ENCODE peak calls at places on chromosome 17, in six cellular contexts. X, M, B, I, C and R are unnamed samples.
A peak's percentile ranks its signal among the peaks of the same experiment; 100 is the strongest.

GRCh38 chr17:64091116-64091515 is 38.8 kb downstream of the ERN1 start:
- DNase-seq in X (no peak), M (peak; percentile 28), B (no peak), I (no peak), C (no peak), R (no peak)

GRCh38 chr17:51850206-51850605 is 308.3 kb downstream of the CA10 start:
- DNase-seq in X (peak; percentile 46), M (no peak), B (no peak), I (no peak), C (no peak), R (no peak)

GRCh38 chr17:33266611-33267010 is 26.5 kb downstream of the ASIC2 start:
- DNase-seq in X (no peak), M (no peak), B (no peak), I (no peak), C (no peak), R (no peak)

GRCh38 chr17:81335388-81336157 is 40.5 kb upstream of the SLC38A10 start:
- DNase-seq in X (no peak), M (no peak), B (peak; percentile 65), I (no peak), C (no peak), R (no peak)

GRCh38 chr17:2215616-2216364 is 87.8 kb downstream of the SMG6 start:
- DNase-seq in X (peak; percentile 61), M (peak; percentile 97), B (peak; percentile 74), I (peak; percentile 53), C (peak; percentile 47), R (no peak)

GRCh38 chr17:63911657-63912100 is 621 bp upstream of the CSHL1 start:
- DNase-seq in X (peak; percentile 41), M (peak; percentile 19), B (no peak), I (peak; percentile 50), C (peak; percentile 55), R (peak; percentile 21)

GRCh38 chr17:63635787-63636186 is 13.6 kb downstream of the MAP3K3 start:
- DNase-seq in X (no peak), M (no peak), B (no peak), I (no peak), C (no peak), R (no peak)

GRCh38 chr17:81535480-81536298 is 7.5 kb downstream of the FSCN2 start:
- DNase-seq in X (no peak), M (no peak), B (no peak), I (no peak), C (no peak), R (no peak)

GRCh38 chr17:30551666-30552339 is 74.6 kb downstream of the GOSR1 start:
- DNase-seq in X (no peak), M (no peak), B (no peak), I (no peak), C (no peak), R (no peak)

GRCh38 chr17:52828621-52829020 is 670.1 kb upstream of the CA10 start:
- DNase-seq in X (no peak), M (no peak), B (no peak), I (no peak), C (no peak), R (no peak)

GRCh38 chr17:77481476-77482374 is 341.0 kb downstream of the SEC14L1 start:
- DNase-seq in X (no peak), M (no peak), B (no peak), I (no peak), C (no peak), R (no peak)

GRCh38 chr17:44004761-44005526 is 522 bp downstream of the NAGS start:
- DNase-seq in X (peak; percentile 36), M (no peak), B (no peak), I (no peak), C (peak; percentile 31), R (no peak)

GRCh38 chr17:60887607-60888028 is 210.0 kb downstream of the BCAS3 start:
- DNase-seq in X (peak; percentile 4), M (no peak), B (no peak), I (no peak), C (no peak), R (no peak)

GRCh38 chr17:72604518-72604917 is 483.7 kb downstream of the SOX9 start:
- DNase-seq in X (no peak), M (no peak), B (no peak), I (no peak), C (no peak), R (no peak)

GRCh38 chr17:48671697-48672171 is 45.6 kb upstream of the HOXB9 start:
- DNase-seq in X (peak; percentile 74), M (peak; percentile 79), B (peak; percentile 61), I (peak; percentile 49), C (peak; percentile 86), R (peak; percentile 33)

GRCh38 chr17:79042421-79043190 is 18.6 kb downstream of the C1QTNF1 start:
- DNase-seq in X (peak; percentile 72), M (peak; percentile 71), B (peak; percentile 61), I (peak; percentile 52), C (peak; percentile 82), R (peak; percentile 64)

GRCh38 chr17:1252203-1252608 is 18.0 kb upstream of the BHLHA9 start:
- DNase-seq in X (peak; percentile 26), M (peak; percentile 70), B (no peak), I (no peak), C (no peak), R (no peak)

GRCh38 chr17:49373115-49373514 is 11.1 kb upstream of the ZNF652 start:
- DNase-seq in X (no peak), M (no peak), B (no peak), I (no peak), C (no peak), R (no peak)

GRCh38 chr17:65749479-65749878 is 188.0 kb upstream of the AXIN2 start:
- DNase-seq in X (no peak), M (peak; percentile 53), B (no peak), I (no peak), C (no peak), R (no peak)

GRCh38 chr17:73410586-73411329 is 99.0 kb upstream of the CDC42EP4 start:
- DNase-seq in X (no peak), M (peak; percentile 10), B (no peak), I (no peak), C (no peak), R (no peak)

GRCh38 chr17:72539981-72540897 is 419.4 kb downstream of the SOX9 start:
- DNase-seq in X (peak; percentile 84), M (peak; percentile 85), B (peak; percentile 33), I (peak; percentile 13), C (peak; percentile 72), R (peak; percentile 33)

GRCh38 chr17:34010534-34010933 is 244.6 kb upstream of the CCL2 start:
- DNase-seq in X (no peak), M (no peak), B (no peak), I (no peak), C (no peak), R (no peak)

GRCh38 chr17:69796093-69796492 is 278.9 kb upstream of the KCNJ16 start:
- DNase-seq in X (no peak), M (no peak), B (no peak), I (no peak), C (no peak), R (no peak)

GRCh38 chr17:200604-200985 is 19.1 kb upstream of the DOC2B start:
- DNase-seq in X (no peak), M (no peak), B (no peak), I (no peak), C (no peak), R (no peak)

GRCh38 chr17:7177210-7177953 is 1.8 kb downstream of the ASGR1 start:
- DNase-seq in X (peak; percentile 85), M (peak; percentile 74), B (peak; percentile 31), I (peak; percentile 52), C (peak; percentile 68), R (peak; percentile 40)
- H3K4me3 ChIP-seq in X (peak overlapping the region; percentile 8), M (peak overlapping the region; percentile 44), B (peak overlapping the region; percentile 41), I (peak overlapping the region; percentile 25), C (no peak overlapping the region), R (peak overlapping the region; percentile 9)

DNA sequence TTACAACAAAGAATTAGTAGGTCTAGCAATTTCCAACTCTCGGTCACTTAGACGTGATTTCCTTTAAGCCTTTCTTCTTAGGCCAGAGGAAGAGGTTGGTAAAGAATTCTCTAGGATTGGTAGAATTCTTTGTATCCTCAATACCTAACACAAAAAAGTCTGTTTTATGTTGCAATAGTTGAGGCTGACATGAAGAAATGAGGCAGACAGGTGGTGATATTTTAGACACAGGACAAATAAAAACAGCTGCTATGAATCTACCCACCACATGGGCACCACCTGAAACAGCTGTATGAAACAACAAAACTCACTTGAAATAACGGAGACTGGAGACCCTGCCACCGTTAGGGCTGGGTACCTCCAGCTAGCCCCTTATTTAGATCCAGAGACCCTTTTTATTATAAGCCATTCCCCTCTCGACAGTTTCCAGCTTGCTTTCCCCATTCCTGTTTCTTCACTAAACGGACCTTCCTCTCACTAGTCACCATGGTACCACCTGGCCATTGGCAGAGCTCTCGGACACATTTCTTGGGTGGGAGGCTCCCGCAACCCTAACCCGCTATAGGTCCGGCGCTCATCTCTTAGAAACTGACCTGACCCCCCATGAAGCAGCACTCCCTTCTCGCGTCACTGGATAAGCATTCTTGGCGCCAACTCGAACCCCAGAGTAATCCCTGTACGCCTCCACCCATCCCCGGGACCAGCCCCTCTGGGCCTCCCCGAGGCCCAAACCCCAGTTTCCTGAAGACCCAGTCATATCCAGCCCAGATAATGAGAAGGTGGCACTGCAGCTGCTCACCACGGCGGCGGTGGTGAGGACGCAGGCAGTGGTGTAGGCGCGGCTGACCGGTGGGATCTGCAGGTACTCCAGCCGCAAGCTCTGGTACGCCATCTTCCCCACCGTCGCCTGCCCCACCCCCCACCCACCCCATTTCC is at the start of gene DERL2:
- DNase-seq in X (peak; percentile 77), M (peak; percentile 41), B (no peak), I (no peak), C (no peak), R (no peak)
- H3K4me3 ChIP-seq in X (peak within 1 kb of the TSS; percentile 98), M (peak within 1 kb of the TSS; percentile 85), B (peak within 1 kb of the TSS; percentile 81), I (peak within 1 kb of the TSS; percentile 86), C (peak within 1 kb of the TSS; percentile 87), R (peak within 1 kb of the TSS; percentile 79)

GRCh38 chr17:45314761-45315549 is 1.9 kb downstream of the MAP3K14 start:
- DNase-seq in X (no peak), M (no peak), B (no peak), I (no peak), C (no peak), R (peak; percentile 21)

GRCh38 chr17:45311762-45312476 is 4.9 kb downstream of the MAP3K14 start:
- DNase-seq in X (peak; percentile 64), M (no peak), B (peak; percentile 96), I (peak; percentile 51), C (peak; percentile 70), R (no peak)

GRCh38 chr17:45313927-45314760 is 2.7 kb downstream of the MAP3K14 start:
- DNase-seq in X (no peak), M (no peak), B (no peak), I (no peak), C (no peak), R (no peak)

GRCh38 chr17:45312477-45313418 is 4.1 kb downstream of the MAP3K14 start:
- DNase-seq in X (no peak), M (no peak), B (peak; percentile 25), I (no peak), C (no peak), R (no peak)

DNA sequence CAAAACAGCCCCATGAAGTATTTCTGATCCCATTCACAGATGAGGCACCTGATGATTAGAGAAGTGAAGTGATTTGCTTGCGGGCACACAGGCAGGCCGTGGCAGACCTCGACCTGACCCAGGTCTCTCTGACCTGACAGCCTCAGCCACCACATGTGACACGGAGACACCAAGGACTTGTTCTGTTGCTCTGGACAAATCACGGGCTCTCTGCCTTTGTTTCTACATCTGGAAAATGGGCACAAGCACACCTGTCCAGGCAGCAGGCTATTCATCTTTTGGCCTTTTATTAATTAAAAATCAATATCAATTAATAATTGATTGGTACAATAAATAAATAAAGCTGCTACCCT is 3.4 kb downstream of the MAP3K14 start:
- DNase-seq in X (no peak), M (no peak), B (peak; percentile 51), I (no peak), C (no peak), R (no peak)
- H3K4me3 ChIP-seq in X (no peak overlapping the region), M (no peak overlapping the region), B (no peak overlapping the region), I (peak overlapping the region; percentile 74), C (no peak overlapping the region), R (no peak overlapping the region)

GRCh38 chr17:6959700-6960099 is 36.1 kb upstream of the ALOX12 start:
- DNase-seq in X (no peak), M (no peak), B (no peak), I (no peak), C (no peak), R (no peak)
- H3K4me3 ChIP-seq in X (no peak overlapping the region), M (no peak overlapping the region), B (no peak overlapping the region), I (no peak overlapping the region), C (no peak overlapping the region), R (no peak overlapping the region)